ENCODE peak calls at places on chromosomes 6 and 20, in seven cellular contexts. M is caudate nucleus, E is GM18507, R is Calu3, U is AG04450, J is mucosa of gallbladder, O is sciatic nerve. P is an unnamed sample.
A peak's percentile ranks its signal among the peaks of the same experiment; 100 is the strongest.

GRCh38 chr20:43748274-43748673 is 21.5 kb upstream of the GTSF1L start:
- DNase-seq in M (no peak), E (no peak), R (no peak), U (no peak), J (no peak), O (no peak), P (no peak)

GRCh38 chr6:53056273-53056672 is 8.9 kb upstream of the FBXO9 start:
- DNase-seq in M (no peak), E (no peak), R (no peak), U (no peak), J (no peak), O (no peak), P (no peak)

GRCh38 chr6:114342826-114343781 is at the start of gene HS3ST5:
- DNase-seq in M (peak; percentile 51), E (no peak), R (peak; percentile 85), U (no peak), J (peak; percentile 39), O (peak; percentile 60), P (no peak)

GRCh38 chr6:149235130-149235561 is 82.4 kb upstream of the TAB2 start:
- DNase-seq in M (no peak), E (no peak), R (peak; percentile 68), U (no peak), J (peak; percentile 43), O (no peak), P (no peak)

GRCh38 chr20:63520939-63521601 is 505 bp downstream of the PPDPF start:
- DNase-seq in M (peak; percentile 61), E (peak; percentile 58), R (peak; percentile 98), U (no peak), J (peak; percentile 86), O (peak; percentile 93), P (no peak)

GRCh38 chr20:17287998-17288397 is 61.2 kb downstream of the PCSK2 start:
- DNase-seq in M (no peak), E (no peak), R (no peak), U (no peak), J (no peak), O (no peak), P (no peak)

GRCh38 chr6:134537146-134537555 is 219.2 kb upstream of the SGK1 start:
- DNase-seq in M (no peak), E (no peak), R (no peak), U (peak; percentile 70), J (no peak), O (no peak), P (peak; percentile 92)

GRCh38 chr6:38489951-38490350 is 149.8 kb downstream of the BTBD9 start:
- DNase-seq in M (no peak), E (no peak), R (no peak), U (peak; percentile 68), J (no peak), O (no peak), P (no peak)

GRCh38 chr6:167324111-167324510 is 775 bp upstream of the TTLL2 start:
- DNase-seq in M (no peak), E (no peak), R (no peak), U (no peak), J (no peak), O (no peak), P (no peak)

GRCh38 chr6:69801225-69801624 is 4.4 kb upstream of the LMBRD1 start:
- DNase-seq in M (no peak), E (no peak), R (no peak), U (no peak), J (no peak), O (no peak), P (no peak)

GRCh38 chr6:54515713-54516112 is 207.5 kb downstream of the TINAG start:
- DNase-seq in M (no peak), E (no peak), R (no peak), U (no peak), J (no peak), O (no peak), P (no peak)

GRCh38 chr20:20231528-20232298 is 136.2 kb upstream of the INSM1 start:
- DNase-seq in M (no peak), E (no peak), R (no peak), U (no peak), J (no peak), O (no peak), P (no peak)

GRCh38 chr6:42257614-42258013 is 40.0 kb upstream of the MRPS10 start:
- DNase-seq in M (no peak), E (no peak), R (no peak), U (no peak), J (no peak), O (no peak), P (no peak)

GRCh38 chr6:113774122-113774835 is 82.9 kb upstream of the MARCKS start:
- DNase-seq in M (no peak), E (no peak), R (no peak), U (peak; percentile 15), J (no peak), O (no peak), P (peak; percentile 66)

GRCh38 chr6:46583081-46583480 is 69.5 kb downstream of the CYP39A1 start:
- DNase-seq in M (no peak), E (no peak), R (no peak), U (no peak), J (no peak), O (no peak), P (no peak)

GRCh38 chr20:51220293-51220706 is 197.4 kb upstream of the KCNG1 start:
- DNase-seq in M (peak; percentile 14), E (peak; percentile 32), R (peak; percentile 78), U (no peak), J (peak; percentile 14), O (peak; percentile 65), P (no peak)

GRCh38 chr6:53795702-53796450 is 1.1 kb downstream of the LRRC1 start:
- DNase-seq in M (no peak), E (no peak), R (peak; percentile 45), U (no peak), J (peak; percentile 23), O (peak; percentile 63), P (no peak)

GRCh38 chr20:41650221-41650948 is 32.2 kb upstream of the CHD6 start:
- DNase-seq in M (no peak), E (no peak), R (peak; percentile 56), U (no peak), J (peak; percentile 44), O (no peak), P (no peak)

GRCh38 chr6:37131104-37131959 is 38.6 kb upstream of the PIM1 start:
- DNase-seq in M (no peak), E (no peak), R (peak; percentile 65), U (no peak), J (peak; percentile 75), O (no peak), P (no peak)

GRCh38 chr6:144564202-144564601 is 279.1 kb downstream of the UTRN start:
- DNase-seq in M (no peak), E (no peak), R (no peak), U (no peak), J (no peak), O (no peak), P (no peak)

GRCh38 chr6:33720998-33721397 is 9.5 kb upstream of the UQCC2 start:
- DNase-seq in M (no peak), E (no peak), R (no peak), U (no peak), J (no peak), O (no peak), P (no peak)

GRCh38 chr20:49608752-49609670 is 41.1 kb upstream of the PTGIS start:
- DNase-seq in M (peak; percentile 10), E (peak; percentile 57), R (peak; percentile 91), U (no peak), J (peak; percentile 69), O (peak; percentile 80), P (no peak)

GRCh38 chr6:100289285-100289684 is 175.4 kb downstream of the SIM1 start:
- DNase-seq in M (no peak), E (no peak), R (no peak), U (no peak), J (no peak), O (no peak), P (no peak)

GRCh38 chr6:14818422-14818884 is 427.4 kb upstream of the JARID2 start:
- DNase-seq in M (no peak), E (no peak), R (no peak), U (no peak), J (peak; percentile 80), O (no peak), P (no peak)

GRCh38 chr20:35187584-35188190 is 15.8 kb downstream of the PROCR start:
- DNase-seq in M (no peak), E (no peak), R (no peak), U (peak; percentile 29), J (no peak), O (no peak), P (no peak)

GRCh38 chr6:163827157-163827556 is 412.6 kb downstream of the QKI start:
- DNase-seq in M (no peak), E (no peak), R (no peak), U (no peak), J (no peak), O (no peak), P (no peak)

GRCh38 chr6:135094403-135094821 is 39.8 kb upstream of the HBS1L start:
- DNase-seq in M (no peak), E (no peak), R (no peak), U (no peak), J (no peak), O (no peak), P (no peak)

GRCh38 chr20:62588458-62589149 is 53.7 kb upstream of the SLCO4A1 start:
- DNase-seq in M (no peak), E (no peak), R (no peak), U (no peak), J (no peak), O (no peak), P (no peak)

GRCh38 chr6:155078331-155078745 is 83.2 kb downstream of the TIAM2 start:
- DNase-seq in M (no peak), E (no peak), R (no peak), U (no peak), J (no peak), O (no peak), P (no peak)

GRCh38 chr6:28725890-28726348 is 197.9 kb downstream of the TRIM27 start:
- DNase-seq in M (no peak), E (no peak), R (peak; percentile 38), U (no peak), J (no peak), O (no peak), P (no peak)

GRCh38 chr6:157500022-157500421 is 119.0 kb downstream of the ZDHHC14 start:
- DNase-seq in M (no peak), E (no peak), R (no peak), U (no peak), J (no peak), O (no peak), P (no peak)

GRCh38 chr6:155872961-155873360 is 417.3 kb upstream of the NOX3 start:
- DNase-seq in M (no peak), E (no peak), R (no peak), U (no peak), J (no peak), O (no peak), P (no peak)

GRCh38 chr20:9611921-9612320 is 97.5 kb downstream of the LAMP5 start:
- DNase-seq in M (no peak), E (no peak), R (no peak), U (no peak), J (no peak), O (no peak), P (no peak)

GRCh38 chr6:165588515-165588914 is 74.5 kb downstream of the PDE10A start:
- DNase-seq in M (no peak), E (no peak), R (no peak), U (no peak), J (no peak), O (no peak), P (no peak)

GRCh38 chr20:1281279-1282057 is 15.4 kb downstream of the SNPH start:
- DNase-seq in M (no peak), E (no peak), R (no peak), U (no peak), J (no peak), O (no peak), P (no peak)

GRCh38 chr6:37007340-37008043 is 2.0 kb downstream of the FGD2 start:
- DNase-seq in M (no peak), E (no peak), R (no peak), U (no peak), J (no peak), O (no peak), P (no peak)

GRCh38 chr20:14948416-14948815 is 611.0 kb upstream of the FLRT3 start:
- DNase-seq in M (no peak), E (no peak), R (no peak), U (no peak), J (no peak), O (no peak), P (no peak)

GRCh38 chr6:7615611-7616383 is 25.8 kb downstream of the SNRNP48 start:
- DNase-seq in M (no peak), E (peak; percentile 15), R (peak; percentile 32), U (no peak), J (peak; percentile 52), O (no peak), P (no peak)

P was measured in AG04449.